ENCODE peak calls at places on chromosomes 6 and 20, in four cellular contexts. H, Z, N and I are unnamed samples.

GRCh38 chr6:151494235-151494950 is 576 bp downstream of the CCDC170 start:
- DNase-seq in H (no peak), Z (peak), N (no peak), I (no peak)

GRCh38 chr6:43428112-43428570 is 800 bp downstream of the ABCC10 start:
- DNase-seq in H (no peak), Z (no peak), N (no peak), I (no peak)

GRCh38 chr20:46501337-46501942 is 11.9 kb downstream of the ZNF334 start:
- DNase-seq in H (no peak), Z (no peak), N (no peak), I (no peak)

GRCh38 chr6:93849857-93850256 is 430.5 kb upstream of the EPHA7 start:
- DNase-seq in H (no peak), Z (no peak), N (no peak), I (no peak)

GRCh38 chr20:8457978-8458377 is 325.9 kb downstream of the PLCB1 start:
- DNase-seq in H (no peak), Z (no peak), N (no peak), I (no peak)

GRCh38 chr6:128979061-128979460 is 96.1 kb downstream of the LAMA2 start:
- DNase-seq in H (no peak), Z (no peak), N (no peak), I (no peak)

GRCh38 chr6:40958740-40959139 is 80.3 kb downstream of the UNC5CL start:
- DNase-seq in H (no peak), Z (no peak), N (no peak), I (no peak)

GRCh38 chr6:38271081-38271480 is 368.6 kb downstream of the BTBD9 start:
- DNase-seq in H (no peak), Z (no peak), N (no peak), I (no peak)

GRCh38 chr6:118903134-118903533 is 9.2 kb downstream of the ASF1A start:
- DNase-seq in H (no peak), Z (no peak), N (no peak), I (no peak)

GRCh38 chr6:136963259-136963658 is 41.2 kb downstream of the SLC35D3 start:
- DNase-seq in H (no peak), Z (no peak), N (no peak), I (no peak)

GRCh38 chr20:52654552-52654951 is 317.6 kb upstream of the TSHZ2 start:
- DNase-seq in H (no peak), Z (no peak), N (no peak), I (no peak)

GRCh38 chr6:158905277-158905676 is 86.1 kb upstream of the EZR start:
- DNase-seq in H (no peak), Z (no peak), N (no peak), I (no peak)

GRCh38 chr20:32506721-32507120 is 78.4 kb downstream of the NOL4L start:
- DNase-seq in H (no peak), Z (no peak), N (no peak), I (no peak)

GRCh38 chr6:141395443-141396008 is 737.2 kb upstream of the GJE1 start:
- DNase-seq in H (no peak), Z (no peak), N (no peak), I (no peak)

GRCh38 chr6:4778086-4778485 is 1.9 kb downstream of the CDYL start:
- DNase-seq in H (peak), Z (no peak), N (no peak), I (no peak)

GRCh38 chr6:142013286-142013685 is 119.4 kb upstream of the GJE1 start:
- DNase-seq in H (no peak), Z (no peak), N (no peak), I (no peak)

GRCh38 chr6:11621119-11621518 is 83.6 kb downstream of the TMEM170B start:
- DNase-seq in H (no peak), Z (no peak), N (no peak), I (no peak)

GRCh38 chr6:169954977-169955376 is 203.6 kb downstream of the ERMARD start:
- DNase-seq in H (no peak), Z (no peak), N (no peak), I (no peak)

GRCh38 chr6:134642217-134642616 is 307.7 kb downstream of the ALDH8A1 start:
- DNase-seq in H (no peak), Z (no peak), N (no peak), I (no peak)

GRCh38 chr6:139154885-139155547 is 20.1 kb downstream of the HECA start:
- DNase-seq in H (no peak), Z (no peak), N (no peak), I (no peak)

GRCh38 chr20:12936020-12936419 is 72.8 kb upstream of the SPTLC3 start:
- DNase-seq in H (no peak), Z (no peak), N (no peak), I (no peak)

GRCh38 chr6:3913958-3914337 is 64.8 kb downstream of the FAM50B start:
- DNase-seq in H (no peak), Z (no peak), N (no peak), I (no peak)

GRCh38 chr20:62501801-62502495 is 26.2 kb upstream of the GATA5 start:
- DNase-seq in H (peak), Z (no peak), N (peak), I (peak)

GRCh38 chr6:113659762-113660404 is 197.3 kb upstream of the MARCKS start:
- DNase-seq in H (no peak), Z (no peak), N (no peak), I (no peak)

GRCh38 chr6:75090574-75090973 is 115.3 kb downstream of the COL12A1 start:
- DNase-seq in H (no peak), Z (no peak), N (no peak), I (no peak)

GRCh38 chr20:34364013-34364382 is 925 bp downstream of the ITCH start:
- DNase-seq in H (no peak), Z (peak), N (no peak), I (no peak)

GRCh38 chr6:161037873-161038228 is 46.3 kb downstream of the MAP3K4 start:
- DNase-seq in H (no peak), Z (no peak), N (no peak), I (no peak)

GRCh38 chr20:44326391-44327159 is 10.3 kb upstream of the R3HDML start:
- DNase-seq in H (no peak), Z (no peak), N (no peak), I (no peak)

GRCh38 chr20:730005-730404 is 38.3 kb downstream of the SLC52A3 start:
- DNase-seq in H (no peak), Z (no peak), N (no peak), I (no peak)

GRCh38 chr20:38209054-38209675 is 44.1 kb upstream of the TGM2 start:
- DNase-seq in H (no peak), Z (no peak), N (no peak), I (no peak)
- TF ChIP-seq CTCF in H (no peak), Z (no peak), N (no peak), I (no peak)

DNA sequence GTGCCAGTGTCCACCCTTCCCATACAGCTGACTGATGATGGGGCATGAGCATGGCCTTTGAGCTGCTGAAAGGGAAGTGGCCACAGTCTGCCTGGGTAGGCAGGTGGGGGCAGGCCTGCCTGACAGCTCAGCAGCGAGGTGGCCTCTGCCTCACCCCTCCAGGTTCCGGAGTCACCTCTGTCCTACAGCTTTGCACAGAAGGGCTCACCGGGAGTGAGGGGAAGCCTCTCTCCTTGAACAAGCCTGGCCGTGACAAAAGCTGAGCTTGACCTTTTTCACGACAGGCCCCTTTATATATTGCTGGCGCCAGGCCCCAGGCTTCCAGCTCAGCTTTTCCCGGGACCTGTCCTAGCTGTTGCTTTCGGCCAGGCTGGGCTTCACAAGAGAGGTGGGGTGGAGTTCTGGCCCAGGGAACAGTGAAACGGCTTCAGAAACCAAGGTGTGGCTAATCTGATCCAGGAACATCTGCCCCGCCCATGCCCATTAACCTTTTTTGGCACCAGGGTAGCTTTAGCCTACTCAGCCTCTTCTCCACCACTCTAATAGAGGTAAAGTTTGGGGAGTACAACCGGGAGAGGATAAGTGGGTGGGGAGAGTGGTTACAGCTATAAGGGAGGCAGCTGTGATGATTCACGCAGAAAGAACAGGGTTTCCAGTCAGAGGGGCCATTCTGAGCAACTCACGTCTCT is 42.9 kb downstream of the C6orf132 start:
- DNase-seq in H (no peak), Z (peak), N (no peak), I (no peak)
- TF ChIP-seq CTCF in H (no peak), Z (no peak), N (no peak), I (no peak)

DNA sequence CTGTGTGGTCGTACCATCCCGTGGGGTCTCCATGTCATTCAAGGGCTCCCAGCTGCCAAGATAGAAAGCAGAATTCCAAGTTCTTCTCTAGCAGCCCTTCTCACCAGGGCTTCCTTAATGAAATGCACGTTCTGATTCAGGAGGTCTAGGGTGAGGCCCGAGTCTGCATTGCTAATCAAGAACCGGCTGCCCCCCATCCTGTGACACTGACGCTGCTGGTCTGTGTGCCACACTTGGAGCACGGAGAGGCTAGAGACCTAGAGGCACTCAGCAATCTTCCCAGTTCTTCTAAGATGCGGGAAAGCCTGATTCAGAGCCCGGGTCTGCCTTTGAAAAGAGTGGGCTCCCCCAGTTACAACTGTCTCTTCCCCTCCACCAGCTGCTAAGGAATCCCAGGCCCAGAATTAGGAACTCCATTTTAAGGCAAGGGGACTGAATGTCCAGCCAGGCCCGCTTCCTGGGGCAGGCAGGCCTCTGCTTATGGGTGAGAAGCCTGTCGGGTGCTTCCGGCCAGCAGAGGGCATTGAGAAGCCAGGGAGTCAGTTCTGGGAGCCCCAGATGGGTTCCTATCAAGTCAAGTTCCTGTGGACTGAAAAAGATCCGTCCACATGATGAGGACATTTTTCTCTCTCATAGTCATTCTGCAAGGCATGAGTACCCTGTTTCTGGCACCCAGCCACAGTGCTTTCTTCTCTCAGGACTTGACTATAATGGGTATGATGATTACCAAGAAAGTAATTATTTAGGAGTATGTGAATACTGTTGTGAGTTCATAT is 69.8 kb upstream of the RIN2 start:
- DNase-seq in H (no peak), Z (peak), N (no peak), I (no peak)
- TF ChIP-seq CTCF in H (peak), Z (peak), N (peak), I (no peak)

GRCh38 chr6:22108199-22108598 is 188.6 kb downstream of the PRL start:
- DNase-seq in H (no peak), Z (peak), N (no peak), I (no peak)
- TF ChIP-seq CTCF in H (no peak), Z (no peak), N (no peak), I (no peak)

GRCh38 chr20:40262219-40262618 is 426.8 kb downstream of the MAFB start:
- DNase-seq in H (no peak), Z (no peak), N (no peak), I (no peak)

GRCh38 chr20:40268321-40269075 is 420.5 kb downstream of the MAFB start:
- DNase-seq in H (no peak), Z (no peak), N (no peak), I (no peak)

DNA sequence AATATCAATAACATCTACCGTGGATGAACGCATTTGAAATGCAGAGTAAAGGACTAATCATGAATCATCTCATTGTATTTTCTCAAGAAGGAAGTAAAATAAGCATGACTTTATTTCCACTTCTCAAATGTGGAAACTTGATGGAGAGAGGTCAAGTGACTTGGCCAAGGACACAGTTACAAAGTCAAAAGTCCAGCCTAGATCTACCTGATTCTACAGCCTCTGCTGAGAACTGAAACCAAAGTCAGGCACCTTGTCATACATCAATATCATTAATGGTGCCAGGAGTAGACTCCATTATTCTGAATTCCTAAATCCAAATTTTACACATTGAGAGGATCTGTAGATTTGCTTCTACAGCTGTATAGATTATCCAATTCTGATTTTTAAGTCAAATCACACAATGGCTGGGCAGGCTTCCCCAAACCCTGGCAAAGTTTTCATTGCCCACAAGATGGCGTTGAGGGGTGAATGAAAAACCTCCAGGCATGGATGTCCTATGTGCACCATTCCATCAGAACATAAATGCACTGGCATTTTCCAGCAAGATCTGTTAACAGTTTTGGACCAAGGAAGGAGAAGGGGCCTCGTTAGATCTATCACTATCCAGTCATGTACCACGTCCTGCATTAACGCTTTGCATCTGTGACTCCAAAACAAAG is 423.0 kb downstream of the MAFB start:
- DNase-seq in H (no peak), Z (peak), N (no peak), I (no peak)
- TF ChIP-seq CTCF in H (peak), Z (peak), N (peak), I (no peak)

DNA sequence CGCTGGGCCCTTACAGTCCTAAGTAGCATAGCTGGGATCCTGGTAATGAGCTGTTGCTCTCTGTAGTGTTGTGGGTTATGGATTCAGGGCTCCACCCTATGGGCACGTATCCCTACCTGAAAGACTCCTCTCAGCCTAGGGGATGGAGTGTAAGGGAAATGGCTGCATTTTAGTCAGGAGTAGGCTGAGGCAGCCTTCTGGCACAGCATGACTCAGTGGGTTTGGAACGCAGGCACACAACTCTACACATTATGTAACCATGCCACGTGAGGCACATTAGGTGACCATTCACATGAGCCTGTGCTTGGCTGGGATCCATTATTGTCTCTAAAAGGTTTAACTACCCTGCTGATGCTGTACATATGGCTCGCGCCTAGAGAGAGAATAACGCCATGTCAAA is 27.8 kb downstream of the HDDC2 start:
- DNase-seq in H (no peak), Z (peak), N (no peak), I (no peak)
- TF ChIP-seq CTCF in H (no peak), Z (no peak), N (no peak), I (no peak)

GRCh38 chr6:50128420-50129005 is 78.8 kb upstream of the DEFB112 start:
- DNase-seq in H (no peak), Z (no peak), N (no peak), I (no peak)
- TF ChIP-seq CTCF in H (peak), Z (peak), N (peak), I (no peak)

GRCh38 chr6:145557474-145557873 is 177.8 kb downstream of the EPM2A start:
- DNase-seq in H (no peak), Z (no peak), N (no peak), I (no peak)
- TF ChIP-seq CTCF in H (no peak), Z (no peak), N (no peak), I (no peak)

GRCh38 chr6:148251286-148251685 is 91.4 kb upstream of the SASH1 start:
- DNase-seq in H (no peak), Z (no peak), N (no peak), I (no peak)
- TF ChIP-seq CTCF in H (peak), Z (peak), N (no peak), I (no peak)

DNA sequence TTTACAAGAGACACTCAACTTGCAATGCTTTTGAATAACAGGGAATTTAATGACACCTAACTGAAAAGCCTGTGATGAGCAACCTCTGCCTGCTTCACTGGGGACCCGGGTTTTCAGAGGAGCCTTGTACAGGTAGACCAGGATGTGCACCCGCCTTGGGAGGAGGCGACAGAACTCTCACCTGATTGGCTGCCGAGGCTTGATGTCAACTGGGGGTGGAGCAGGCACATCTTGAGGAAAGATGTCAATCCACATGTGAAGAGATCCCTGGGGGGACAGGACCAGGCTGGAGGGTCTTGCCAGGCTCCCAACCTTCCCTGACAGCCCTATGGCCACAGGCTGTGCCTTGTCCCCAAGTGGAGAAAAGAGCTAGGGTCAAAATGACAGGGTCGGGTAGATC is 19.8 kb downstream of the ERGIC3 start:
- DNase-seq in H (no peak), Z (no peak), N (no peak), I (no peak)
- TF ChIP-seq CTCF in H (no peak), Z (no peak), N (no peak), I (no peak)